ENCODE peak calls at places on chromosomes 12 and 14, in six cellular contexts. U is stimulated activated CD8-positive, alpha-beta memory T cell treated with anti-CD3 and anti-CD28 coated beads, Interleukin-4, amount 100 ng/mL, for 24 hours; C is hepatic stellate cell; H is AG08395; S is aorta; Z is globus pallidus. Q is an unnamed sample.

GRCh38 chr14:46058964-46059580 is 592.5 kb downstream of the RPL10L start:
- DNase-seq in U (no peak), C (no peak), H (no peak), S (no peak), Z (no peak), Q (no peak)

GRCh38 chr14:58637391-58638230 is at the start of gene DACT1:
- DNase-seq in U (peak; percentile 30), C (peak; percentile 69), H (peak; percentile 63), S (peak; percentile 93), Z (peak; percentile 77), Q (no peak)

GRCh38 chr14:68961781-68962584 is 17.1 kb downstream of the ACTN1 start:
- DNase-seq in U (no peak), C (no peak), H (no peak), S (peak; percentile 87), Z (no peak), Q (peak; percentile 99)

GRCh38 chr12:56267443-56268071 is 815 bp downstream of the COQ10A start:
- DNase-seq in U (no peak), C (no peak), H (no peak), S (no peak), Z (no peak), Q (no peak)

GRCh38 chr14:75343914-75344313 is 65.3 kb downstream of the FOS start:
- DNase-seq in U (no peak), C (no peak), H (peak; percentile 79), S (no peak), Z (no peak), Q (no peak)

GRCh38 chr14:33657478-33657877 is 293.4 kb downstream of the EGLN3 start:
- DNase-seq in U (no peak), C (no peak), H (peak; percentile 48), S (no peak), Z (no peak), Q (no peak)

GRCh38 chr12:15209782-15210181 is 11.4 kb downstream of the RERG start:
- DNase-seq in U (no peak), C (peak; percentile 50), H (peak; percentile 44), S (no peak), Z (no peak), Q (no peak)

GRCh38 chr12:113051759-113052158 is 4.8 kb upstream of the DTX1 start:
- DNase-seq in U (no peak), C (no peak), H (no peak), S (no peak), Z (no peak), Q (no peak)

GRCh38 chr12:132445884-132446471 is 44.0 kb upstream of the FBRSL1 start:
- DNase-seq in U (peak; percentile 43), C (peak; percentile 53), H (peak; percentile 30), S (no peak), Z (no peak), Q (peak; percentile 96)

GRCh38 chr14:100432652-100433427 is 109.7 kb downstream of the SLC25A47 start:
- DNase-seq in U (no peak), C (no peak), H (no peak), S (no peak), Z (no peak), Q (no peak)

GRCh38 chr14:38197001-38197760 is 10.5 kb upstream of the SSTR1 start:
- DNase-seq in U (no peak), C (no peak), H (no peak), S (no peak), Z (no peak), Q (no peak)